ENCODE peak calls at places on chromosomes 2 and 18, in six cellular contexts. P is NT2/D1, Y is astrocyte, V is IMR-90, S is adipocyte, W is MM.1S. R is an unnamed sample.

GRCh38 chr2:45981388-45981930 is 315.7 kb upstream of the EPAS1 start:
- DNase-seq in P (no peak), Y (no peak), V (no peak), S (no peak), W (no peak), R (peak; percentile 23)

GRCh38 chr2:106358081-106358480 is 110.1 kb downstream of the RGPD3 start:
- DNase-seq in P (no peak), Y (no peak), V (no peak), S (no peak), W (peak; percentile 96), R (no peak)

GRCh38 chr2:226658555-226658954 is 141.1 kb downstream of the IRS1 start:
- DNase-seq in P (no peak), Y (peak; percentile 73), V (no peak), S (no peak), W (no peak), R (no peak)

GRCh38 chr18:845152-845819 is 33.2 kb upstream of the YES1 start:
- DNase-seq in P (no peak), Y (peak; percentile 83), V (peak; percentile 63), S (peak; percentile 29), W (no peak), R (no peak)

GRCh38 chr18:57086163-57086562 is 60.7 kb upstream of the BOD1L2 start:
- DNase-seq in P (no peak), Y (no peak), V (no peak), S (no peak), W (no peak), R (peak; percentile 24)

GRCh38 chr2:198326431-198326830 is 522.0 kb downstream of the PLCL1 start:
- DNase-seq in P (no peak), Y (peak; percentile 14), V (no peak), S (no peak), W (peak; percentile 72), R (no peak)

GRCh38 chr2:43525506-43525905 is 70.3 kb downstream of the THADA start:
- DNase-seq in P (no peak), Y (no peak), V (no peak), S (no peak), W (no peak), R (no peak)

GRCh38 chr2:82478641-82479040 is 1980.4 kb downstream of the SUCLG1 start:
- DNase-seq in P (no peak), Y (no peak), V (no peak), S (no peak), W (no peak), R (no peak)

GRCh38 chr2:238107525-238108422 is 7.6 kb downstream of the ESPNL start:
- DNase-seq in P (no peak), Y (no peak), V (no peak), S (no peak), W (no peak), R (peak; percentile 52)

GRCh38 chr18:6004683-6005082 is 109.4 kb upstream of the TMEM200C start:
- DNase-seq in P (no peak), Y (no peak), V (no peak), S (no peak), W (peak; percentile 82), R (no peak)

GRCh38 chr2:1795842-1796580 is 51.7 kb upstream of the PXDN start:
- DNase-seq in P (no peak), Y (no peak), V (no peak), S (peak; percentile 65), W (no peak), R (no peak)

GRCh38 chr2:11363868-11364564 is 19.6 kb upstream of the ROCK2 start:
- DNase-seq in P (no peak), Y (no peak), V (no peak), S (no peak), W (no peak), R (no peak)

GRCh38 chr18:42514522-42514921 is 559.5 kb downstream of the PIK3C3 start:
- DNase-seq in P (no peak), Y (peak; percentile 84), V (no peak), S (no peak), W (no peak), R (no peak)

GRCh38 chr2:229974271-229974670 is 52.0 kb downstream of the FBXO36 start:
- DNase-seq in P (no peak), Y (peak; percentile 75), V (peak; percentile 78), S (peak; percentile 53), W (no peak), R (peak; percentile 57)

GRCh38 chr2:113757059-113757657 is 716 bp upstream of the SLC35F5 start:
- DNase-seq in P (no peak), Y (peak; percentile 6), V (no peak), S (no peak), W (no peak), R (no peak)

GRCh38 chr2:201643216-201643651 is at the start of gene TMEM237:
- DNase-seq in P (no peak), Y (peak; percentile 25), V (peak; percentile 16), S (peak; percentile 75), W (peak; percentile 18), R (no peak)

GRCh38 chr18:75854174-75854573 is 426.7 kb upstream of the SMIM21 start:
- DNase-seq in P (peak; percentile 18), Y (no peak), V (no peak), S (no peak), W (peak; percentile 21), R (peak; percentile 80)

GRCh38 chr2:23954325-23955014 is 14.2 kb downstream of the UBXN2A start:
- DNase-seq in P (no peak), Y (no peak), V (no peak), S (no peak), W (peak; percentile 35), R (no peak)

GRCh38 chr2:48397846-48398245 is 132.1 kb upstream of the STON1 start:
- DNase-seq in P (no peak), Y (peak; percentile 12), V (no peak), S (no peak), W (no peak), R (peak; percentile 63)

GRCh38 chr18:31302991-31303390 is 15.0 kb upstream of the DSG1 start:
- DNase-seq in P (no peak), Y (peak; percentile 69), V (peak; percentile 8), S (no peak), W (no peak), R (no peak)

GRCh38 chr2:132991464-132992045 is 321.6 kb upstream of the LYPD1 start:
- DNase-seq in P (no peak), Y (no peak), V (no peak), S (no peak), W (no peak), R (no peak)

GRCh38 chr2:23092831-23093230 is 292.1 kb upstream of the KLHL29 start:
- DNase-seq in P (no peak), Y (no peak), V (peak; percentile 2), S (peak; percentile 48), W (peak; percentile 17), R (no peak)

GRCh38 chr2:24104906-24105305 is 18.2 kb downstream of the PFN4 start:
- DNase-seq in P (no peak), Y (no peak), V (no peak), S (no peak), W (no peak), R (no peak)

GRCh38 chr18:27541293-27541692 is 356.2 kb upstream of the CHST9 start:
- DNase-seq in P (no peak), Y (no peak), V (no peak), S (no peak), W (no peak), R (no peak)

GRCh38 chr18:10123006-10123950 is 209.5 kb downstream of the VAPA start:
- DNase-seq in P (no peak), Y (peak; percentile 32), V (no peak), S (no peak), W (no peak), R (no peak)

DNA sequence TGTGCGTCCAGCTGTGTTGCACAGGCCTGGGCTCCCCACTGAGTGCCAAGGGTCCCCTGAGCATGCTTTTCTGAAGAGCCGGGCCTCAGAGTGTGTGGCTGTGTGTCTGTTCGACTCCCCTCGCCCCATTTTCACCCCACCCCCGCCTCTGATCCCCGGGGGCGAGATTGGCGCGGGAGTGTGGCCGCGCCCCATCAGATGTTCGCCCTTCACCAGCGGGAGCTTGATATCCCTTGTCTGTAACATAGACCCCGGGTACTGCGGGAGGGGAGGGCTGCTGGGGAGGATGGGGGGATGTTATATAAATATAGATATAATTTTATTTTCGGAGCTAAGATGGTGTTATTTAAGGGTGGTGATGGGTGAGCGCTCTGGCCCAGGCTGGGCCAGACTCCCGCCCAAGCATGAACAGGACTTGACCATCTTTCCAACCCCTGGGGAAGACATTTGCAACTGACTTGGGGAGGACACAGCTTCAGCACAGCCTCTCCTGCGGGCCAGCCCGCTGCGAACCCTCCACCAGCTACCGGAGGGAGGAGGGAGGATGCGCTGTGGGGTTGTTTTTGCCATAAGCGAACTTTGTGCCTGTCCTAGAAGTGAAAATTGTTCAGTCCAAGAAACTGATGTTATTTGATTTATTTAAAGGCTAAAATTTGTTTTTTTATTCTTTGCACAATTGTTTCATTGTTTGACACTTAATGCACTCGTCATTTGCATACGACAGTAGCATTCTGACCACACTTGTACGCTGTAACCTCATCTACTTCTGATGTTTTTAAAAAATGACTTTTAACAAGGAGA is 1.6 kb downstream of the RHOB start:
- DNase-seq in P (no peak), Y (no peak), V (peak; percentile 19), S (peak; percentile 48), W (no peak), R (peak; percentile 63)
- H3K4me3 ChIP-seq in P (peak overlapping the region; percentile 90), Y (peak overlapping the region; percentile 88), V (peak overlapping the region; percentile 86), S (peak overlapping the region; percentile 90), W (peak overlapping the region; percentile 95), R (peak overlapping the region; percentile 90)

GRCh38 chr2:158716921-158717320 is 78.2 kb upstream of the DAPL1 start:
- DNase-seq in P (no peak), Y (no peak), V (no peak), S (no peak), W (no peak), R (no peak)

GRCh38 chr2:158717366-158718195 is 77.5 kb upstream of the DAPL1 start:
- DNase-seq in P (no peak), Y (no peak), V (no peak), S (no peak), W (no peak), R (no peak)

GRCh38 chr2:158714420-158714819 is 80.7 kb upstream of the DAPL1 start:
- DNase-seq in P (no peak), Y (no peak), V (no peak), S (no peak), W (no peak), R (no peak)

GRCh38 chr2:158715352-158715751 is 79.8 kb upstream of the DAPL1 start:
- DNase-seq in P (no peak), Y (no peak), V (no peak), S (no peak), W (no peak), R (no peak)

GRCh38 chr2:158716091-158716815 is 78.9 kb upstream of the DAPL1 start:
- DNase-seq in P (no peak), Y (peak; percentile 53), V (no peak), S (peak; percentile 12), W (no peak), R (no peak)
- H3K27me3 ChIP-seq in P (no peaks in the 10 kb centered on the region), Y (peaks cover 3% of the 10 kb centered on the region), V (no peaks in the 10 kb centered on the region), S (peaks cover 20% of the 10 kb centered on the region), W (no peaks in the 10 kb centered on the region), R (no peaks in the 10 kb centered on the region)

DNA sequence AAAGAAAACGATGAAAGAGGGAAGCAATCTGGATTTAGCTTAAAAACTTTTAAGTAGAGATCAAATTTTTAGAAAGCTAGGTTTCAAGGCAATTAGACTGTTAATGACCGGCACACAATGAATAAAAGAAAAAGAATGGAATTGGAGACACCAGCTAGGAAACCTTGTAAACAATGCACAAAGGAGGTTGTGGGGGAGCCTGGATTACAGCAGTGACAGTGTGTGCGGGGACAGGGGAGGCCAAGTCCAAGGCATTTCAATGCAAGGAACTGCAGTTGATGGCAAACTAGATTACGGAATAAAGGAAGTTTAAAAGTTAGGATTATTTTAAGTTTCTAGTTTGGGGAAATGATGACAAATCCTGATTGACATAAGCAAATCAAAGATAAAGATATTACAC is 74.5 kb downstream of the DTNB start:
- DNase-seq in P (no peak), Y (no peak), V (no peak), S (no peak), W (no peak), R (no peak)
- H3K9ac ChIP-seq in P (no peak overlapping the region), Y (no peak overlapping the region), V (no peak overlapping the region), S (no peak overlapping the region), W (no peak overlapping the region), R (no peak overlapping the region)

GRCh38 chr18:63028380-63028779 is 291.2 kb downstream of the BCL2 start:
- DNase-seq in P (no peak), Y (no peak), V (no peak), S (no peak), W (no peak), R (no peak)
- H3K4me3 ChIP-seq in P (no peak overlapping the region), Y (no peak overlapping the region), V (no peak overlapping the region), S (no peak overlapping the region), W (no peak overlapping the region), R (no peak overlapping the region)

R was measured in endodermal cell.